ENCODE peak calls at places on chromosomes 16 and 17, in five cellular contexts. One of them, this sample, is unnamed.

GRCh38 chr17:45410144-45411091 is 22.3 kb downstream of the ARHGAP27 start:
- DNase-seq in midbrain: no peak
- DNase-seq in mucosa of descending colon: peak
- DNase-seq in glomerular endothelial cell: no peak
- DNase-seq in type B pancreatic cell: no peak
- DNase-seq in this sample: peak

GRCh38 chr16:31093132-31093703 is 1.4 kb downstream of the VKORC1 start:
- DNase-seq in midbrain: peak
- DNase-seq in glomerular endothelial cell: no peak
- DNase-seq in type B pancreatic cell: no peak
- DNase-seq in mucosa of descending colon: no peak
- DNase-seq in this sample: peak

GRCh38 chr16:75909746-75910145 is 183.5 kb upstream of the CPHXL start:
- DNase-seq in glomerular endothelial cell: no peak
- DNase-seq in midbrain: no peak
- DNase-seq in mucosa of descending colon: no peak
- DNase-seq in type B pancreatic cell: no peak
- DNase-seq in this sample: no peak

GRCh38 chr17:19720631-19721426 is 4.4 kb upstream of the SLC47A2 start:
- DNase-seq in mucosa of descending colon: peak
- DNase-seq in midbrain: no peak
- DNase-seq in glomerular endothelial cell: no peak
- DNase-seq in type B pancreatic cell: no peak
- DNase-seq in this sample: peak

GRCh38 chr17:17979778-17980177 is 7.1 kb downstream of the DRC3 start:
- DNase-seq in mucosa of descending colon: no peak
- DNase-seq in midbrain: no peak
- DNase-seq in glomerular endothelial cell: no peak
- DNase-seq in type B pancreatic cell: no peak
- DNase-seq in this sample: no peak

GRCh38 chr17:53496356-53496755 is 326.4 kb upstream of the KIF2B start:
- DNase-seq in type B pancreatic cell: no peak
- DNase-seq in mucosa of descending colon: no peak
- DNase-seq in midbrain: no peak
- DNase-seq in glomerular endothelial cell: no peak
- DNase-seq in this sample: no peak

GRCh38 chr17:75587718-75588545 is at the start of gene MYO15B:
- DNase-seq in midbrain: peak
- DNase-seq in glomerular endothelial cell: no peak
- DNase-seq in type B pancreatic cell: no peak
- DNase-seq in mucosa of descending colon: peak
- DNase-seq in this sample: peak

GRCh38 chr16:53082509-53082908 is 27.7 kb downstream of the CHD9 start:
- DNase-seq in mucosa of descending colon: no peak
- DNase-seq in type B pancreatic cell: no peak
- DNase-seq in midbrain: no peak
- DNase-seq in glomerular endothelial cell: no peak
- DNase-seq in this sample: no peak

GRCh38 chr17:78839173-78839761 is 1.3 kb downstream of the USP36 start:
- DNase-seq in type B pancreatic cell: no peak
- DNase-seq in midbrain: no peak
- DNase-seq in mucosa of descending colon: no peak
- DNase-seq in glomerular endothelial cell: no peak
- DNase-seq in this sample: no peak

GRCh38 chr17:69444023-69444422 is 29.5 kb downstream of the MAP2K6 start:
- DNase-seq in glomerular endothelial cell: no peak
- DNase-seq in midbrain: no peak
- DNase-seq in type B pancreatic cell: no peak
- DNase-seq in mucosa of descending colon: no peak
- DNase-seq in this sample: no peak

GRCh38 chr16:11010576-11011221 is 66.3 kb downstream of the CLEC16A start:
- DNase-seq in glomerular endothelial cell: no peak
- DNase-seq in type B pancreatic cell: no peak
- DNase-seq in midbrain: no peak
- DNase-seq in mucosa of descending colon: no peak
- DNase-seq in this sample: no peak

GRCh38 chr17:78337244-78338109 is 22.4 kb downstream of the SOCS3 start:
- DNase-seq in midbrain: no peak
- DNase-seq in mucosa of descending colon: no peak
- DNase-seq in glomerular endothelial cell: no peak
- DNase-seq in type B pancreatic cell: no peak
- DNase-seq in this sample: peak

GRCh38 chr16:59113009-59113408 is 378.9 kb upstream of the GOT2 start:
- DNase-seq in glomerular endothelial cell: no peak
- DNase-seq in type B pancreatic cell: no peak
- DNase-seq in midbrain: no peak
- DNase-seq in mucosa of descending colon: no peak
- DNase-seq in this sample: no peak

GRCh38 chr17:56603486-56604238 is 10.2 kb downstream of the NOG start:
- DNase-seq in glomerular endothelial cell: no peak
- DNase-seq in mucosa of descending colon: no peak
- DNase-seq in midbrain: no peak
- DNase-seq in type B pancreatic cell: no peak
- DNase-seq in this sample: no peak

GRCh38 chr17:142102-142661 is 4.8 kb downstream of the SCGB1C2 start:
- DNase-seq in mucosa of descending colon: no peak
- DNase-seq in midbrain: no peak
- DNase-seq in glomerular endothelial cell: no peak
- DNase-seq in type B pancreatic cell: peak
- DNase-seq in this sample: peak

GRCh38 chr16:21083729-21084268 is 66.8 kb downstream of the DNAH3 start:
- DNase-seq in mucosa of descending colon: peak
- DNase-seq in midbrain: peak
- DNase-seq in glomerular endothelial cell: peak
- DNase-seq in type B pancreatic cell: peak
- DNase-seq in this sample: peak